ENCODE peak calls at places on chromosomes 4 and X, in eight cellular contexts. One of them, this sample, is unnamed. For H3K36me3, the result is how much of the 10 kb centered on the place peaks cover.

GRCh38 chr4:158578476-158578875 is 56.8 kb downstream of the RXFP1 start:
- DNase-seq in neuronal stem cell: no peak
- DNase-seq in colonic mucosa: no peak
- DNase-seq in IMR-90: peak
- DNase-seq in lung: no peak
- DNase-seq in lower lobe of right lung: no peak
- DNase-seq in suprapubic skin: no peak
- DNase-seq in fibroblast of lung: peak
- DNase-seq in this sample: no peak

GRCh38 chr4:128684031-128684430 is 125.5 kb upstream of the JADE1 start:
- DNase-seq in neuronal stem cell: no peak
- DNase-seq in colonic mucosa: no peak
- DNase-seq in IMR-90: no peak
- DNase-seq in lung: no peak
- DNase-seq in lower lobe of right lung: no peak
- DNase-seq in suprapubic skin: no peak
- DNase-seq in fibroblast of lung: no peak
- DNase-seq in this sample: no peak

GRCh38 chr4:93416337-93417102 is 412.0 kb upstream of the ATOH1 start:
- DNase-seq in neuronal stem cell: no peak
- DNase-seq in colonic mucosa: no peak
- DNase-seq in IMR-90: peak
- DNase-seq in lung: no peak
- DNase-seq in lower lobe of right lung: no peak
- DNase-seq in suprapubic skin: no peak
- DNase-seq in fibroblast of lung: peak
- DNase-seq in this sample: no peak

GRCh38 chrX:48854898-48855297 is 19.5 kb upstream of the PCSK1N start:
- DNase-seq in neuronal stem cell: no peak
- DNase-seq in colonic mucosa: no peak
- DNase-seq in IMR-90: no peak
- DNase-seq in lung: no peak
- DNase-seq in lower lobe of right lung: no peak
- DNase-seq in suprapubic skin: no peak
- DNase-seq in fibroblast of lung: no peak
- DNase-seq in this sample: no peak

GRCh38 chr4:78757574-78757973 is 18.6 kb upstream of the BMP2K start:
- DNase-seq in neuronal stem cell: no peak
- DNase-seq in colonic mucosa: no peak
- DNase-seq in IMR-90: no peak
- DNase-seq in lung: no peak
- DNase-seq in lower lobe of right lung: no peak
- DNase-seq in suprapubic skin: no peak
- DNase-seq in fibroblast of lung: no peak
- DNase-seq in this sample: no peak

GRCh38 chrX:138740361-138740760 is 28.8 kb upstream of the FGF13 start:
- DNase-seq in neuronal stem cell: no peak
- DNase-seq in colonic mucosa: no peak
- DNase-seq in IMR-90: no peak
- DNase-seq in lung: no peak
- DNase-seq in lower lobe of right lung: no peak
- DNase-seq in suprapubic skin: no peak
- DNase-seq in fibroblast of lung: no peak
- DNase-seq in this sample: no peak

GRCh38 chr4:80840396-80840795 is 190.1 kb upstream of the BMP3 start:
- DNase-seq in neuronal stem cell: no peak
- DNase-seq in colonic mucosa: no peak
- DNase-seq in IMR-90: no peak
- DNase-seq in lung: no peak
- DNase-seq in lower lobe of right lung: no peak
- DNase-seq in suprapubic skin: no peak
- DNase-seq in fibroblast of lung: no peak
- DNase-seq in this sample: no peak

GRCh38 chr4:95627709-95628108 is 78.9 kb upstream of the UNC5C start:
- DNase-seq in neuronal stem cell: no peak
- DNase-seq in colonic mucosa: no peak
- DNase-seq in IMR-90: no peak
- DNase-seq in lung: no peak
- DNase-seq in lower lobe of right lung: no peak
- DNase-seq in suprapubic skin: no peak
- DNase-seq in fibroblast of lung: no peak
- DNase-seq in this sample: no peak

GRCh38 chrX:119880552-119881437 is 9.2 kb downstream of the NDUFA1 start:
- DNase-seq in neuronal stem cell: no peak
- DNase-seq in colonic mucosa: peak
- DNase-seq in IMR-90: peak
- DNase-seq in lung: no peak
- DNase-seq in lower lobe of right lung: no peak
- DNase-seq in suprapubic skin: no peak
- DNase-seq in fibroblast of lung: peak
- DNase-seq in this sample: no peak

GRCh38 chr4:158821228-158822009 is 52.6 kb downstream of the FNIP2 start:
- DNase-seq in neuronal stem cell: no peak
- DNase-seq in colonic mucosa: no peak
- DNase-seq in IMR-90: peak
- DNase-seq in lung: no peak
- DNase-seq in lower lobe of right lung: no peak
- DNase-seq in suprapubic skin: no peak
- DNase-seq in fibroblast of lung: no peak
- DNase-seq in this sample: no peak

GRCh38 chrX:100413231-100413630 is 3.2 kb upstream of the PCDH19 start:
- DNase-seq in neuronal stem cell: no peak
- DNase-seq in colonic mucosa: peak
- DNase-seq in IMR-90: peak
- DNase-seq in lung: no peak
- DNase-seq in lower lobe of right lung: no peak
- DNase-seq in suprapubic skin: no peak
- DNase-seq in fibroblast of lung: peak
- DNase-seq in this sample: peak

GRCh38 chr4:98996056-98996941 is 778 bp downstream of the METAP1 start:
- DNase-seq in neuronal stem cell: peak
- DNase-seq in colonic mucosa: peak
- DNase-seq in IMR-90: peak
- DNase-seq in lung: no peak
- DNase-seq in lower lobe of right lung: no peak
- DNase-seq in suprapubic skin: peak
- DNase-seq in fibroblast of lung: peak
- DNase-seq in this sample: no peak

GRCh38 chr4:98514930-98515809 is 143.2 kb downstream of the TSPAN5 start:
- DNase-seq in neuronal stem cell: no peak
- DNase-seq in colonic mucosa: no peak
- DNase-seq in IMR-90: peak
- DNase-seq in lung: no peak
- DNase-seq in lower lobe of right lung: no peak
- DNase-seq in suprapubic skin: no peak
- DNase-seq in fibroblast of lung: no peak
- DNase-seq in this sample: no peak

GRCh38 chrX:1401611-1402430 is 9.9 kb upstream of the SLC25A6 start:
- DNase-seq in neuronal stem cell: no peak
- DNase-seq in colonic mucosa: no peak
- DNase-seq in IMR-90: no peak
- DNase-seq in lung: no peak
- DNase-seq in lower lobe of right lung: peak
- DNase-seq in suprapubic skin: peak
- DNase-seq in fibroblast of lung: no peak
- DNase-seq in this sample: no peak

GRCh38 chrX:1403228-1403627 is 11.3 kb upstream of the SLC25A6 start:
- DNase-seq in neuronal stem cell: no peak
- DNase-seq in colonic mucosa: no peak
- DNase-seq in IMR-90: no peak
- DNase-seq in lung: no peak
- DNase-seq in lower lobe of right lung: peak
- DNase-seq in suprapubic skin: peak
- DNase-seq in fibroblast of lung: no peak
- DNase-seq in this sample: no peak

GRCh38 chrX:1400049-1400448 is 8.1 kb upstream of the SLC25A6 start:
- DNase-seq in neuronal stem cell: no peak
- DNase-seq in colonic mucosa: no peak
- DNase-seq in IMR-90: no peak
- DNase-seq in lung: no peak
- DNase-seq in lower lobe of right lung: peak
- DNase-seq in suprapubic skin: peak
- DNase-seq in fibroblast of lung: no peak
- DNase-seq in this sample: no peak

GRCh38 chrX:1398431-1399340 is 6.8 kb upstream of the SLC25A6 start:
- DNase-seq in neuronal stem cell: no peak
- DNase-seq in colonic mucosa: no peak
- DNase-seq in IMR-90: peak
- DNase-seq in lung: no peak
- DNase-seq in lower lobe of right lung: peak
- DNase-seq in suprapubic skin: peak
- DNase-seq in fibroblast of lung: no peak
- DNase-seq in this sample: no peak

GRCh38 chrX:1400731-1401471 is 9.0 kb upstream of the SLC25A6 start:
- DNase-seq in neuronal stem cell: no peak
- DNase-seq in colonic mucosa: no peak
- DNase-seq in IMR-90: no peak
- DNase-seq in lung: no peak
- DNase-seq in lower lobe of right lung: peak
- DNase-seq in suprapubic skin: peak
- DNase-seq in fibroblast of lung: no peak
- DNase-seq in this sample: no peak
- H3K36me3 ChIP-seq in neuronal stem cell: half or more
- H3K36me3 ChIP-seq in colonic mucosa: under half
- H3K36me3 ChIP-seq in IMR-90: under half
- H3K36me3 ChIP-seq in lung: under half
- H3K36me3 ChIP-seq in lower lobe of right lung: half or more
- H3K36me3 ChIP-seq in suprapubic skin: half or more
- H3K36me3 ChIP-seq in fibroblast of lung: under half
- H3K36me3 ChIP-seq in this sample: under half

GRCh38 chr4:183139972-183140570 is 41.0 kb downstream of the WWC2 start:
- DNase-seq in neuronal stem cell: no peak
- DNase-seq in colonic mucosa: no peak
- DNase-seq in IMR-90: peak
- DNase-seq in lung: no peak
- DNase-seq in lower lobe of right lung: no peak
- DNase-seq in suprapubic skin: no peak
- DNase-seq in fibroblast of lung: no peak
- DNase-seq in this sample: no peak
- H3K4me3 ChIP-seq in neuronal stem cell: no peak
- H3K4me3 ChIP-seq in colonic mucosa: no peak
- H3K4me3 ChIP-seq in IMR-90: no peak
- H3K4me3 ChIP-seq in lung: no peak
- H3K4me3 ChIP-seq in lower lobe of right lung: no peak
- H3K4me3 ChIP-seq in suprapubic skin: no peak
- H3K4me3 ChIP-seq in fibroblast of lung: no peak
- H3K4me3 ChIP-seq in this sample: no peak

GRCh38 chr4:76738081-76738931 is 159.6 kb downstream of the SOWAHB start:
- DNase-seq in neuronal stem cell: no peak
- DNase-seq in colonic mucosa: no peak
- DNase-seq in IMR-90: peak
- DNase-seq in lung: no peak
- DNase-seq in lower lobe of right lung: no peak
- DNase-seq in suprapubic skin: no peak
- DNase-seq in fibroblast of lung: peak
- DNase-seq in this sample: no peak
- H3K36me3 ChIP-seq in neuronal stem cell: half or more
- H3K36me3 ChIP-seq in colonic mucosa: under half
- H3K36me3 ChIP-seq in IMR-90: under half
- H3K36me3 ChIP-seq in lung: under half
- H3K36me3 ChIP-seq in lower lobe of right lung: under half
- H3K36me3 ChIP-seq in suprapubic skin: under half
- H3K36me3 ChIP-seq in fibroblast of lung: under half
- H3K36me3 ChIP-seq in this sample: under half

DNA sequence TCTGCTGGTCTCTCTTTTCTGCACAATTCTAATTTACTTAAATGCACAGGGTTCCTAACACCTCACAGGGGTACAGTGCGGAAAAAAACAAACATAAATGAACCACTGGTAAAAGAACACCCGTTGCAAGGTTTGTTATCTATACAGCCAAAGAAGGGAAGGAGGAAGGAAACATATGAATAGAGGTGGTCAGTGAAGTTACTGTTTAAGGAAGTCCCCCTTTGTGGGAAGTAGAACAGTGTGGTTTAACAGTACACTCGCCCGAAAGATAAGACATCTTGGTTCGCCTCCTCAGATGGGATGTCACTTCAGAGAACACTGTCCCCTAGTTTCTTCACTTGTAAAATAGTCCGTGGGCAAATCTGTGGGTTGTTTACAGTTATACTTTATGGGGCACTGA is 57.5 kb downstream of the TEC start:
- DNase-seq in neuronal stem cell: no peak
- DNase-seq in colonic mucosa: no peak
- DNase-seq in IMR-90: no peak
- DNase-seq in lung: no peak
- DNase-seq in lower lobe of right lung: no peak
- DNase-seq in suprapubic skin: no peak
- DNase-seq in fibroblast of lung: no peak
- DNase-seq in this sample: no peak
- H3K4me3 ChIP-seq in neuronal stem cell: no peak
- H3K4me3 ChIP-seq in colonic mucosa: no peak
- H3K4me3 ChIP-seq in IMR-90: no peak
- H3K4me3 ChIP-seq in lung: no peak
- H3K4me3 ChIP-seq in lower lobe of right lung: no peak
- H3K4me3 ChIP-seq in suprapubic skin: no peak
- H3K4me3 ChIP-seq in fibroblast of lung: no peak
- H3K4me3 ChIP-seq in this sample: no peak

GRCh38 chr4:82864336-82865001 is 26.5 kb downstream of the SEC31A start:
- DNase-seq in neuronal stem cell: no peak
- DNase-seq in colonic mucosa: no peak
- DNase-seq in IMR-90: no peak
- DNase-seq in lung: no peak
- DNase-seq in lower lobe of right lung: no peak
- DNase-seq in suprapubic skin: no peak
- DNase-seq in fibroblast of lung: no peak
- DNase-seq in this sample: no peak
- H3K36me3 ChIP-seq in neuronal stem cell: half or more
- H3K36me3 ChIP-seq in colonic mucosa: under half
- H3K36me3 ChIP-seq in IMR-90: half or more
- H3K36me3 ChIP-seq in lung: under half
- H3K36me3 ChIP-seq in lower lobe of right lung: half or more
- H3K36me3 ChIP-seq in suprapubic skin: half or more
- H3K36me3 ChIP-seq in fibroblast of lung: under half
- H3K36me3 ChIP-seq in this sample: half or more

GRCh38 chr4:189096108-189096507 is 844.6 kb upstream of the FRG1 start:
- DNase-seq in neuronal stem cell: no peak
- DNase-seq in colonic mucosa: no peak
- DNase-seq in IMR-90: no peak
- DNase-seq in lung: no peak
- DNase-seq in lower lobe of right lung: no peak
- DNase-seq in suprapubic skin: no peak
- DNase-seq in fibroblast of lung: no peak
- DNase-seq in this sample: no peak

GRCh38 chr4:189096717-189097116 is 844.0 kb upstream of the FRG1 start:
- DNase-seq in neuronal stem cell: no peak
- DNase-seq in colonic mucosa: no peak
- DNase-seq in IMR-90: no peak
- DNase-seq in lung: no peak
- DNase-seq in lower lobe of right lung: no peak
- DNase-seq in suprapubic skin: no peak
- DNase-seq in fibroblast of lung: no peak
- DNase-seq in this sample: no peak

GRCh38 chr4:189088783-189089182 is 851.9 kb upstream of the FRG1 start:
- DNase-seq in neuronal stem cell: no peak
- DNase-seq in colonic mucosa: no peak
- DNase-seq in IMR-90: peak
- DNase-seq in lung: no peak
- DNase-seq in lower lobe of right lung: no peak
- DNase-seq in suprapubic skin: no peak
- DNase-seq in fibroblast of lung: peak
- DNase-seq in this sample: no peak

GRCh38 chr4:189090174-189090814 is 850.4 kb upstream of the FRG1 start:
- DNase-seq in neuronal stem cell: peak
- DNase-seq in colonic mucosa: no peak
- DNase-seq in IMR-90: peak
- DNase-seq in lung: no peak
- DNase-seq in lower lobe of right lung: no peak
- DNase-seq in suprapubic skin: no peak
- DNase-seq in fibroblast of lung: peak
- DNase-seq in this sample: no peak

GRCh38 chr4:189092596-189092995 is 848.1 kb upstream of the FRG1 start:
- DNase-seq in neuronal stem cell: no peak
- DNase-seq in colonic mucosa: no peak
- DNase-seq in IMR-90: peak
- DNase-seq in lung: no peak
- DNase-seq in lower lobe of right lung: no peak
- DNase-seq in suprapubic skin: no peak
- DNase-seq in fibroblast of lung: peak
- DNase-seq in this sample: no peak
- H3K4me3 ChIP-seq in neuronal stem cell: no peak
- H3K4me3 ChIP-seq in colonic mucosa: no peak
- H3K4me3 ChIP-seq in IMR-90: peak
- H3K4me3 ChIP-seq in lung: no peak
- H3K4me3 ChIP-seq in lower lobe of right lung: no peak
- H3K4me3 ChIP-seq in suprapubic skin: no peak
- H3K4me3 ChIP-seq in fibroblast of lung: peak
- H3K4me3 ChIP-seq in this sample: peak

This sample was measured in SK-N-MC.